ENCODE peak calls at places on chromosomes 11 and 22, in nine cellular contexts. S is WTC11, C is HFF-Myc, D is GM06990, J is AG09309, F is nephron progenitor cell, L is GM13976, N is K562, Y is fibroblast of the aortic adventitia. M is an unnamed sample.

GRCh38 chr11:101439488-101439887 is 144.3 kb downstream of the TRPC6 start:
- DNase-seq in S (no peak), C (no peak), D (no peak), J (no peak), F (no peak), L (no peak), N (no peak), Y (no peak), M (no peak)

GRCh38 chr11:68003846-68004550 is at the start of gene UNC93B1:
- DNase-seq in S (peak; percentile 78), C (no peak), D (peak; percentile 93), J (no peak), F (peak; percentile 78), L (peak; percentile 96), N (peak; percentile 89), Y (peak; percentile 65), M (peak; percentile 80)

GRCh38 chr22:20568502-20569058 is 61.2 kb downstream of the MED15 start:
- DNase-seq in S (no peak), C (no peak), D (no peak), J (no peak), F (no peak), L (no peak), N (no peak), Y (no peak), M (no peak)

GRCh38 chr22:37370306-37370979 is 56.8 kb downstream of the ELFN2 start:
- DNase-seq in S (no peak), C (no peak), D (no peak), J (no peak), F (no peak), L (no peak), N (no peak), Y (no peak), M (peak; percentile 28)

GRCh38 chr11:75598264-75598663 is 36.2 kb downstream of the SERPINH1 start:
- DNase-seq in S (no peak), C (no peak), D (no peak), J (no peak), F (no peak), L (no peak), N (no peak), Y (peak; percentile 30), M (no peak)

GRCh38 chr11:61866231-61866957 is 25.0 kb downstream of the FADS3 start:
- DNase-seq in S (no peak), C (no peak), D (no peak), J (no peak), F (no peak), L (no peak), N (peak; percentile 61), Y (no peak), M (no peak)

GRCh38 chr11:61183645-61184044 is 19.7 kb upstream of the PGA3 start:
- DNase-seq in S (no peak), C (no peak), D (no peak), J (no peak), F (no peak), L (no peak), N (no peak), Y (no peak), M (no peak)

GRCh38 chr11:1217151-1217550 is 5.7 kb upstream of the MUC5B start:
- DNase-seq in S (no peak), C (no peak), D (no peak), J (no peak), F (no peak), L (no peak), N (no peak), Y (no peak), M (no peak)

GRCh38 chr22:30277547-30278344 is 11.1 kb upstream of the OSM start:
- DNase-seq in S (no peak), C (peak; percentile 43), D (no peak), J (peak; percentile 78), F (no peak), L (no peak), N (no peak), Y (peak; percentile 94), M (no peak)

GRCh38 chr11:19753451-19754041 is 40.9 kb downstream of the NAV2 start:
- DNase-seq in S (no peak), C (no peak), D (no peak), J (no peak), F (no peak), L (no peak), N (no peak), Y (no peak), M (no peak)

GRCh38 chr11:2137202-2138071 is 1.8 kb downstream of the IGF2 start:
- DNase-seq in S (peak; percentile 77), C (no peak), D (no peak), J (no peak), F (peak; percentile 85), L (no peak), N (peak; percentile 88), Y (peak; percentile 11), M (no peak)

GRCh38 chr11:121482231-121483129 is 29.7 kb upstream of the SORL1-AS1 start:
- DNase-seq in S (no peak), C (no peak), D (peak; percentile 55), J (no peak), F (no peak), L (peak; percentile 40), N (no peak), Y (no peak), M (peak; percentile 33)

GRCh38 chr11:120236169-120237107 is 3.5 kb upstream of the POU2F3 start:
- DNase-seq in S (no peak), C (peak; percentile 32), D (no peak), J (no peak), F (no peak), L (no peak), N (peak; percentile 63), Y (peak; percentile 11), M (no peak)

GRCh38 chr11:64718084-64718779 is 4.8 kb downstream of the NRXN2 start:
- DNase-seq in S (no peak), C (no peak), D (no peak), J (no peak), F (no peak), L (no peak), N (no peak), Y (no peak), M (no peak)

GRCh38 chr11:117387992-117388765 is 60.5 kb downstream of the CEP164 start:
- DNase-seq in S (no peak), C (no peak), D (no peak), J (peak; percentile 66), F (no peak), L (no peak), N (no peak), Y (peak; percentile 71), M (no peak)

DNA sequence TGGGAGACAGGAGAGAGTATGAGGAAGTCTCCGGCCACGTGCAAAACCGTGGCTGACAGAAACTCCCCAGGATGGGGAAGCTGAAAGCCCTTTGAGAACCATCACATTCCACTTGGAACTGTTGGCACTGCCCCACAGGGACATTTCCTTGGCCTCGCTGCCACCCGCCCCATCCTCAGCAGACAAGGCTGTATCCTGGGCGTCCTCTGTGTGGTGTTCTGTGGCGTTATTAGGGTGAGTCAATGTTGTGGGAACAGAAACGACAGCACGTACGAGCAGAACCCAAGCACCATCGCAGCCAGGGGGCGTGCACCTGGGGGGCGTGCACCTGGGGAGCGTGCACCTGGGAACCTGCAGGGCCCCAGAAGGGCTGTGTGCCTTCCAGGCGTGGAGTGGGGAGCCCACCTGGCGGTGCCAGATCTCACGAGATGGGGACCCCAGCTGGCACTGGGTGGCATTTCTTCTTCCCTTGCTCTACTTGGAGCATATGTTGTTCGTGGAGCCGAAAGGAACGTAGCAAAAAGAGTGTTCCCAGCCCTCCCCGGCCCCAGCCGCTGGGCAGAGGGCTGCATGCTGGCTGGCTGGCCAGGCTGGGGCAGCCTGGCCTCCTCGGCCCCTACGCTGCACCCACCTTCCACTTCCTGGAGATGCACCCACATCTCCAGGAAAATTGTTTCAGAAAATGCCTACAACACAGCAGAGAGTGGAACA is 35.4 kb downstream of the NFAM1 start:
- DNase-seq in S (peak; percentile 41), C (no peak), D (peak; percentile 56), J (no peak), F (no peak), L (peak; percentile 60), N (no peak), Y (no peak), M (peak; percentile 49)
- TF ChIP-seq CTCF in S (peak; percentile 11), C (no peak), D (peak; percentile 45), J (no peak), F (no peak), L (no peak), N (no peak), Y (no peak), M (no peak)

GRCh38 chr11:26651916-26652315 is 69.9 kb downstream of the SLC5A12 start:
- DNase-seq in S (no peak), C (no peak), D (no peak), J (no peak), F (no peak), L (no peak), N (no peak), Y (no peak), M (no peak)

GRCh38 chr11:26655287-26655686 is 66.6 kb downstream of the SLC5A12 start:
- DNase-seq in S (no peak), C (no peak), D (no peak), J (no peak), F (no peak), L (no peak), N (no peak), Y (no peak), M (no peak)

GRCh38 chr11:26649884-26650283 is 72.0 kb downstream of the SLC5A12 start:
- DNase-seq in S (peak; percentile 70), C (peak; percentile 33), D (no peak), J (peak; percentile 34), F (peak; percentile 69), L (peak; percentile 32), N (peak; percentile 29), Y (peak; percentile 80), M (no peak)
- TF ChIP-seq CTCF in S (peak; percentile 62), C (peak; percentile 69), D (peak; percentile 69), J (peak; percentile 79), F (peak; percentile 81), L (peak; percentile 46), N (peak; percentile 60), Y (peak; percentile 80), M (peak; percentile 40)

DNA sequence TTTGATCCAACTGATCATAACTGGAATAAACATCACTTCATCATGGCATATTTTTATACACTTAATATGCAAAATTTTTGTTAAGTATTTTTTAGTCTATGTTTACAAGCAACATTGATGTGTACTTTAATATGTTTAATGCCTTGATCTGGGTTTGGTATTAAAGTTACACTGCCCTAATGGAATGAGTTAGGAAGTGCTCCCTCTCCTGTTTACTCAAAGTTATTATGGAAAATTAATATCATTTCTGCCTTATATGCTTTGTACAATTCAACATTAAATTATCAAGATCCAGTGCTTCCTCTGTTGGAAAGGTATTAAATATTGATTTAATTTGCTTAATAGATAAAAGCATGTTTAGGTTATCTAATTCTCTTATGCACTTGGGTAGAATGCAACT is 927.3 kb upstream of the RAG2 start:
- DNase-seq in S (no peak), C (no peak), D (no peak), J (no peak), F (no peak), L (no peak), N (no peak), Y (peak; percentile 53), M (no peak)
- TF ChIP-seq CTCF in S (no peak), C (no peak), D (no peak), J (no peak), F (no peak), L (no peak), N (no peak), Y (peak; percentile 43), M (no peak)

DNA sequence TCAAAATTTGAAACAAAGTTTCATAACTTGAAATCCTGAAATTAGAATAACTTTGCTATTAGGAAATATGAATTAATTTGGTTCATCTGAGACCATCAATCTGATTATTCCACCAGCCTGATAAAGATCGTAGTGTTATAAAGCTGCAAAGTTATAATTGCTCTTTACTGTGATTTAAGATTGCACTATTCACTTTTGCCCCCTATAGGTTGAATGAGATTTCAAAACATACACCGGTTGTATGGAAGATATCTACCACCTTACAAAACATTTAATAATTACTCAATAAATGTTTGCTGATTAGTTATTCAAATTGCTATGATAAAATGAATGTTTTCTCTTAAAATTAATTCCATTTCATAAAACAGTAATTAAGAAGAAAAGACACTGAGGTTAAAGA is 26.1 kb downstream of the APIP start:
- DNase-seq in S (no peak), C (no peak), D (no peak), J (no peak), F (no peak), L (no peak), N (no peak), Y (peak; percentile 9), M (no peak)
- TF ChIP-seq CTCF in S (no peak), C (no peak), D (no peak), J (peak; percentile 10), F (peak; percentile 10), L (no peak), N (no peak), Y (peak; percentile 35), M (no peak)

M was measured in activated B cell treated with CpG ODN at 0.5 μM for 24 hours.